ENCODE peak calls at places on chromosomes 5 and 9, in four cellular contexts. S is stimulated activated naive CD4-positive, alpha-beta T cell treated with Interleukin-2 at 50 U/mL for 16 hours; I is RPMI7951; P is HCT116. H is an unnamed sample.

GRCh38 chr5:6543830-6544560 is 88.8 kb downstream of the NSUN2 start:
- DNase-seq in S (no peak), I (no peak), P (no peak), H (no peak)

GRCh38 chr5:145983461-145983860 is 47.1 kb downstream of the SH3RF2 start:
- DNase-seq in S (no peak), I (no peak), P (no peak), H (no peak)

GRCh38 chr9:110255064-110255416 is 1.3 kb downstream of the TXN start:
- DNase-seq in S (no peak), I (no peak), P (no peak), H (no peak)

GRCh38 chr5:2260211-2260985 is 377.7 kb upstream of the IRX4 start:
- DNase-seq in S (no peak), I (no peak), P (no peak), H (peak)

GRCh38 chr9:95316794-95317118 is 753 bp downstream of the FANCC start:
- DNase-seq in S (no peak), I (peak), P (peak), H (no peak)

GRCh38 chr5:127580731-127581130 is 63.3 kb downstream of the PRRC1 start:
- DNase-seq in S (no peak), I (no peak), P (no peak), H (no peak)

GRCh38 chr5:60649288-60649917 is 50.6 kb downstream of the DEPDC1B start:
- DNase-seq in S (no peak), I (peak), P (peak), H (no peak)

GRCh38 chr5:177099422-177100093 is 12.8 kb downstream of the FGFR4 start:
- DNase-seq in S (no peak), I (no peak), P (no peak), H (no peak)

GRCh38 chr5:172450861-172451695 is 3.2 kb downstream of the SH3PXD2B start:
- DNase-seq in S (peak), I (no peak), P (no peak), H (no peak)

GRCh38 chr9:25678846-25679360 is 659 bp upstream of the TUSC1 start:
- DNase-seq in S (no peak), I (no peak), P (no peak), H (no peak)

GRCh38 chr9:123928471-123929176 is 1.3 kb downstream of the DENND1A start:
- DNase-seq in S (no peak), I (peak), P (no peak), H (no peak)